ENCODE peak calls at places on chromosome 4, in four cellular contexts. U is mesenchymal stem cell, Y is neuronal stem cell, K is H1. F is an unnamed sample.

GRCh38 chr4:182240161-182241130 is 2.8 kb upstream of the TENM3 start:
- DNase-seq in U (peak; percentile 70), Y (no peak), K (no peak), F (peak; percentile 85)

GRCh38 chr4:98166731-98167041 is 23.4 kb upstream of the STPG2 start:
- DNase-seq in U (no peak), Y (no peak), K (no peak), F (no peak)

GRCh38 chr4:7854211-7854610 is 85.5 kb downstream of the AFAP1 start:
- DNase-seq in U (no peak), Y (no peak), K (no peak), F (no peak)

GRCh38 chr4:106314960-106315359 is 1.0 kb downstream of the TBCK start:
- DNase-seq in U (no peak), Y (no peak), K (no peak), F (no peak)

GRCh38 chr4:54231419-54232150 is 2.5 kb downstream of the PDGFRA start:
- DNase-seq in U (peak; percentile 64), Y (peak; percentile 32), K (peak; percentile 78), F (no peak)

GRCh38 chr4:123364906-123365305 is 31.7 kb upstream of the SPRY1 start:
- DNase-seq in U (no peak), Y (no peak), K (no peak), F (no peak)

GRCh38 chr4:133775881-133776280 is 425.7 kb downstream of the PABPC4L start:
- DNase-seq in U (no peak), Y (no peak), K (no peak), F (no peak)

GRCh38 chr4:157978680-157979361 is 194.0 kb downstream of the GASK1B start:
- DNase-seq in U (peak; percentile 74), Y (peak; percentile 67), K (peak; percentile 55), F (peak; percentile 79)

GRCh38 chr4:48085821-48086602 is 48.0 kb downstream of the TXK start:
- DNase-seq in U (no peak), Y (no peak), K (no peak), F (peak; percentile 43)

GRCh38 chr4:183344523-183345255 is 22.5 kb upstream of the CLDN24 start:
- DNase-seq in U (no peak), Y (no peak), K (no peak), F (no peak)

GRCh38 chr4:100340534-100341364 is 150.5 kb upstream of the DDIT4L start:
- DNase-seq in U (peak; percentile 71), Y (no peak), K (no peak), F (no peak)

GRCh38 chr4:111074523-111075114 is 451.7 kb upstream of the PITX2 start:
- DNase-seq in U (no peak), Y (no peak), K (no peak), F (no peak)

GRCh38 chr4:143381171-143382118 is 44.8 kb downstream of the GAB1 start:
- DNase-seq in U (peak; percentile 88), Y (no peak), K (no peak), F (no peak)

GRCh38 chr4:40281099-40281498 is 54.0 kb upstream of the CHRNA9 start:
- DNase-seq in U (no peak), Y (no peak), K (no peak), F (no peak)

GRCh38 chr4:38132140-38132673 is 172.0 kb downstream of the PTTG2 start:
- DNase-seq in U (peak; percentile 100), Y (no peak), K (no peak), F (peak; percentile 82)

GRCh38 chr4:112526061-112526460 is 10.1 kb upstream of the NEUROG2 start:
- DNase-seq in U (no peak), Y (no peak), K (no peak), F (no peak)

GRCh38 chr4:109041463-109041862 is 261.0 kb downstream of the COL25A1 start:
- DNase-seq in U (peak; percentile 45), Y (no peak), K (no peak), F (peak; percentile 34)

GRCh38 chr4:109166586-109166985 is 135.9 kb downstream of the COL25A1 start:
- DNase-seq in U (no peak), Y (no peak), K (no peak), F (no peak)

GRCh38 chr4:100609810-100610209 is 92.0 kb upstream of the EMCN start:
- DNase-seq in U (no peak), Y (no peak), K (no peak), F (no peak)

GRCh38 chr4:11165052-11165451 is 263.6 kb downstream of the HS3ST1 start:
- DNase-seq in U (peak; percentile 9), Y (peak; percentile 6), K (no peak), F (peak; percentile 13)

GRCh38 chr4:120749445-120750151 is 172.9 kb downstream of the PRDM5 start:
- DNase-seq in U (no peak), Y (no peak), K (no peak), F (no peak)

GRCh38 chr4:3527101-3527913 is 4.9 kb downstream of the LRPAP1 start:
- DNase-seq in U (no peak), Y (no peak), K (no peak), F (no peak)

GRCh38 chr4:117577686-117578085 is 456.6 kb upstream of the NDST3 start:
- DNase-seq in U (peak; percentile 33), Y (no peak), K (no peak), F (no peak)

GRCh38 chr4:182231080-182231479 is 12.1 kb upstream of the TENM3 start:
- DNase-seq in U (no peak), Y (no peak), K (no peak), F (peak; percentile 93)

GRCh38 chr4:51831133-51831532 is 11.8 kb upstream of the DCUN1D4 start:
- DNase-seq in U (peak; percentile 57), Y (peak; percentile 61), K (peak; percentile 71), F (peak; percentile 37)

GRCh38 chr4:65825121-65825520 is 154.8 kb upstream of the EPHA5 start:
- DNase-seq in U (peak; percentile 44), Y (no peak), K (no peak), F (no peak)

GRCh38 chr4:47835489-47835888 is 2.4 kb downstream of the CORIN start:
- DNase-seq in U (no peak), Y (no peak), K (no peak), F (no peak)

GRCh38 chr4:54184581-54184980 is 44.5 kb upstream of the PDGFRA start:
- DNase-seq in U (no peak), Y (no peak), K (no peak), F (no peak)

GRCh38 chr4:173513651-173514050 is 16.4 kb downstream of the HAND2 start:
- DNase-seq in U (peak; percentile 45), Y (no peak), K (no peak), F (no peak)

GRCh38 chr4:188735082-188735481 is 595.8 kb downstream of the TRIML1 start:
- DNase-seq in U (no peak), Y (no peak), K (no peak), F (no peak)

GRCh38 chr4:176191974-176192373 is 3.4 kb downstream of the SPATA4 start:
- DNase-seq in U (peak; percentile 44), Y (no peak), K (no peak), F (no peak)

GRCh38 chr4:187491959-187492358 is 503.6 kb upstream of the ZFP42 start:
- DNase-seq in U (no peak), Y (no peak), K (no peak), F (no peak)

GRCh38 chr4:135418353-135418752 is 1216.8 kb upstream of the PABPC4L start:
- DNase-seq in U (peak; percentile 15), Y (no peak), K (no peak), F (peak; percentile 63)

GRCh38 chr4:182576609-182577289 is 333.5 kb downstream of the TENM3 start:
- DNase-seq in U (no peak), Y (no peak), K (no peak), F (peak; percentile 36)

GRCh38 chr4:17166954-17167353 is 268.5 kb upstream of the LDB2 start:
- DNase-seq in U (no peak), Y (no peak), K (no peak), F (no peak)

DNA sequence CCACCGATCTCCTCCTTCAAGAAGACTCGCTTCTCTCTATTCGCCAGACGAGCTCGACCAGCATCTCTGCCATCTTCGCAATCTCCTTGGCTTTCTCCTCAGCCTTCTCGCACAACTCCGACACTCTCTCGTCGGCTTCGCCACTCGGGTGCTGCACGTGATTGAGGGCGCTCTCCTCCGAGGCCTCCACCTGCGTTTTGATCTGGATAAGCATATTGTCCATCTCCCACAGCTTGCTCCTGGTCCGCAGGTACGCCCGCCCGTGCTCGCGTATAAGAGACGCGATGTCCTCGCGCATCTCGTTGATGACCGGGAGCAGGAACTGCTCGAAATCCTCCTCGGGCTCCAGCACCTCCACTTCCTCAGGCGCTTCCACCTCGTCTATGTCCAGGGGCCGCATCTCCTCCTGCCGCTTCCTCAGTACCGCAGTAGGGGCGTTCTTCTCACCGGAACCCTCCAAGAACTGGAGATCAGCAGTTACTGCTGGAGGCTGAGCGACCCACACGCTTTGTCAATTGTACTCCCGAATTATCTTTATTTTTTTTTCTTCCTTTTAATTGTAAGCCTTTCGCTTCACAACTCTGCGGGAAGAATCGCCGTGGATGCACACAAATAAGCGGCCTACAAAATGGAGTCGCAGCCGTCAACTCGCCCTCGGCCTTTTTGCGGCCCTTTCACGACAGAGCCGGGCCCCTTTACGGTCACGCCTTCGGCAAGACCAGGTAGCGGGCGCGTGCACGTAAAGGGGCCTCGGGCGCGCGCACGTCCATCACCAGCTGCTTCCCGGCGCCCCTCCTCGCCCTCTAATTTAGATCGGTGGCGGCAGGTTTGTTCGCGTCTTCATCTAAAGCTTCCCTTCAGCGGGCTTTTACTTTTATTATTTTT is at the start of gene MRFAP1L1:
- DNase-seq in U (peak; percentile 97), Y (peak; percentile 96), K (peak; percentile 95), F (peak; percentile 99)
- H2BK12ac ChIP-seq in U (no peak within 1 kb of the TSS), Y (no peak within 1 kb of the TSS), K (peak within 1 kb of the TSS; percentile 52), F (no peak within 1 kb of the TSS)

GRCh38 chr4:147639388-147639787 is 22.2 kb downstream of the TMEM184C start:
- DNase-seq in U (no peak), Y (no peak), K (no peak), F (no peak)

GRCh38 chr4:147638365-147638764 is 21.2 kb downstream of the TMEM184C start:
- DNase-seq in U (no peak), Y (no peak), K (no peak), F (no peak)

GRCh38 chr4:147640331-147640730 is 23.1 kb downstream of the TMEM184C start:
- DNase-seq in U (no peak), Y (no peak), K (no peak), F (no peak)

GRCh38 chr4:147635348-147635747 is 18.2 kb downstream of the TMEM184C start:
- DNase-seq in U (no peak), Y (no peak), K (no peak), F (no peak)

DNA sequence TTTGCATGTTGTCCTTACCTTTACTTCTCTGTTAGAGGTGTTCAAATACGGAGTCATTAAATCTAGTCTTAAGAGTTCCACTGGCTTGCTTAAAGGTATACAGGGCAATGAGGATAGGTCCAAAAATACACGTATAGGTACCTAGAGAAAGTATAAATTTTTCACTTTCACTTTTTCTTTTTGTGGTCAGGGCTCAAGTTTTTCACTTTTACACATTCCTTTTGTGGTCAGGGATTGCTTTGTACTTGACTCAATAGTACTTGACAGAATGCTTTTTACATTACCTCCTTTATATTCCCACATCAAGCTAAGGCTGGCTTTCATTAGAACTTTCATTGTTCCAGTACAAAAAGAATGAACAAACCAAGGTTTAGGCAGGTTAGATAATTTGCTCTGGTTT is 21.7 kb downstream of the TMEM184C start:
- DNase-seq in U (no peak), Y (no peak), K (no peak), F (no peak)
- H3K36me3 ChIP-seq in U (peaks cover 65% of the 10 kb centered on the region), Y (peaks cover 8% of the 10 kb centered on the region), K (peaks cover 5% of the 10 kb centered on the region), F (peaks cover 4% of the 10 kb centered on the region)

GRCh38 chr4:84994280-84994679 is 27.8 kb upstream of the WDFY3 start:
- DNase-seq in U (peak; percentile 6), Y (no peak), K (no peak), F (peak; percentile 2)
- H2BK12ac ChIP-seq in U (no peak overlapping the region), Y (no peak overlapping the region), K (no peak overlapping the region), F (no peak overlapping the region)

GRCh38 chr4:145130788-145131398 is 32.8 kb downstream of the ABCE1 start:
- DNase-seq in U (peak; percentile 64), Y (no peak), K (no peak), F (peak; percentile 73)

GRCh38 chr4:145130130-145130529 is 32.0 kb downstream of the ABCE1 start:
- DNase-seq in U (no peak), Y (no peak), K (no peak), F (no peak)

GRCh38 chr4:145125396-145125795 is 27.3 kb downstream of the ABCE1 start:
- DNase-seq in U (no peak), Y (no peak), K (no peak), F (no peak)
- H3K36me3 ChIP-seq in U (peaks cover 92% of the 10 kb centered on the region), Y (peaks cover 12% of the 10 kb centered on the region), K (peaks cover 4% of the 10 kb centered on the region), F (peaks cover 19% of the 10 kb centered on the region)

F was measured in trophoblast cell.